ENCODE peak calls at places on chromosomes 12 and 14, in eight cellular contexts. G is tibial artery; A is HL-60; M is CD8-positive, alpha-beta T cell; P is heart left ventricle; W is neural progenitor cell; H is uterus; C is upper lobe of right lung. I is an unnamed sample.

GRCh38 chr12:48815281-48816110 is 2.8 kb upstream of the CACNB3 start:
- DNase-seq in W (peak), C (peak), P (peak), G (peak), M (no peak), A (peak), H (peak), I (peak)

GRCh38 chr12:68865399-68866154 is 57.6 kb downstream of the MDM2 start:
- DNase-seq in C (no peak), G (no peak), A (no peak), H (no peak), W (no peak), M (no peak), P (no peak), I (no peak)

GRCh38 chr12:40312982-40313576 is 88.3 kb downstream of the LRRK2 start:
- DNase-seq in G (no peak), A (peak), M (no peak), H (no peak), C (no peak), P (no peak), W (no peak), I (no peak)

GRCh38 chr12:106957617-106958016 is 1.9 kb downstream of the TMEM263 start:
- DNase-seq in A (no peak), C (no peak), G (no peak), P (no peak), W (no peak), H (no peak), M (no peak), I (no peak)

GRCh38 chr12:126191037-126191891 is 1126.0 kb downstream of the AACS start:
- DNase-seq in W (peak), C (no peak), H (no peak), G (no peak), M (no peak), P (no peak), A (no peak), I (no peak)

GRCh38 chr12:119334459-119335170 is at the start of gene CCDC60:
- DNase-seq in W (peak), P (no peak), A (no peak), C (peak), M (no peak), G (no peak), H (no peak), I (peak)

GRCh38 chr12:26319511-26319910 is 124.1 kb downstream of the SSPN start:
- DNase-seq in P (peak), M (no peak), H (peak), A (no peak), W (no peak), C (peak), G (peak), I (peak)

GRCh38 chr12:129083121-129083520 is 229.8 kb downstream of the GLT1D1 start:
- DNase-seq in W (no peak), A (no peak), M (no peak), G (no peak), C (no peak), H (no peak), P (no peak), I (no peak)

GRCh38 chr14:101177301-101178055 is 274.0 kb upstream of the RTL1 start:
- DNase-seq in W (no peak), M (no peak), C (peak), G (no peak), H (peak), A (no peak), P (no peak), I (no peak)

GRCh38 chr12:122356192-122356635 is 66.3 kb downstream of the CLIP1 start:
- DNase-seq in C (no peak), W (peak), M (peak), G (peak), A (peak), P (peak), H (peak), I (no peak)

GRCh38 chr12:93704625-93705024 is 27.4 kb downstream of the CRADD start:
- DNase-seq in A (no peak), P (no peak), M (no peak), W (no peak), G (no peak), C (no peak), H (no peak), I (no peak)

GRCh38 chr14:100824156-100824555 is 1.8 kb upstream of the MEG3 start:
- DNase-seq in G (peak), A (no peak), W (peak), H (peak), M (no peak), P (peak), C (no peak), I (no peak)

GRCh38 chr14:21902561-21903199 is 229.1 kb upstream of the OR4E1 start:
- DNase-seq in C (no peak), A (peak), M (peak), W (no peak), P (no peak), G (no peak), H (no peak), I (no peak)
- TF ChIP-seq CTCF in C (no peak), A (peak), M (peak), W (peak), P (no peak), G (no peak), H (no peak), I (no peak)

GRCh38 chr14:90693413-90693812 is 122.8 kb downstream of the TTC7B start:
- DNase-seq in C (no peak), M (no peak), P (no peak), A (no peak), G (no peak), H (no peak), W (no peak), I (no peak)
- H3K27ac ChIP-seq in C (no peak), M (no peak), P (no peak), A (no peak), G (no peak), H (no peak), W (no peak), I (no peak)

GRCh38 chr12:43579240-43579639 is 27.2 kb upstream of the ADAMTS20 start:
- DNase-seq in C (no peak), A (no peak), G (no peak), H (no peak), M (no peak), P (no peak), W (no peak), I (no peak)
- H3K4me3 ChIP-seq in C (no peak), A (no peak), G (no peak), H (no peak), M (no peak), P (no peak), W (no peak), I (no peak)

DNA sequence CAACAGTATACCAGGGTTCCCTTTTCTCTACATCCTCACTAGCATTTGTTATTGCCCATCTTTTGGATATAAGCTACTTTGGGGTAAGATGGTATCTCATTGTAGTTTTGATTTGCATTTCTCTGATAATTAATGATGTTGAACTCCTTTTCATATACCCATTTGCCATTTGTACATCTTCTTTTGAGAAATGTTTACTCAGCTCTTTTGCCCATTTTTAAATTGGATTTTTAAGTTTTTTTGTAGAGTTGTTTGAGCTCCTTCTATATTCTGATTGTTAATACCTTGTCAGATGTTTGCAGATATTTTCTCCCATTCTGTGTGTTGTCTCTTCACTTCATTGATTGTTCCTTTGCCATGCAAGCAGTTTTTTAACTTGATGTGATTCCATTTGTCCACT is 22.2 kb downstream of the ESR2 start:
- DNase-seq in W (no peak), M (no peak), A (no peak), P (no peak), C (no peak), G (no peak), H (no peak), I (no peak)
- TF ChIP-seq CTCF in W (no peak), M (no peak), A (no peak), P (no peak), C (no peak), G (no peak), H (no peak), I (no peak)

GRCh38 chr12:111720457-111720856 is 34.6 kb downstream of the ACAD10 start:
- DNase-seq in G (no peak), P (no peak), H (no peak), A (no peak), M (no peak), W (no peak), C (no peak), I (no peak)

GRCh38 chr12:111715242-111715641 is 29.4 kb downstream of the ACAD10 start:
- DNase-seq in M (no peak), A (no peak), C (no peak), W (no peak), H (no peak), G (no peak), P (peak), I (no peak)
- H3K27ac ChIP-seq in M (no peak), A (no peak), C (no peak), W (no peak), H (no peak), G (no peak), P (peak), I (no peak)

GRCh38 chr12:54411398-54412241 is 7.4 kb downstream of the ITGA5 start:
- DNase-seq in H (no peak), W (no peak), M (peak), G (peak), P (peak), C (peak), A (peak), I (peak)
- H3K4me3 ChIP-seq in H (no peak), W (no peak), M (peak), G (peak), P (no peak), C (peak), A (no peak), I (no peak)

DNA sequence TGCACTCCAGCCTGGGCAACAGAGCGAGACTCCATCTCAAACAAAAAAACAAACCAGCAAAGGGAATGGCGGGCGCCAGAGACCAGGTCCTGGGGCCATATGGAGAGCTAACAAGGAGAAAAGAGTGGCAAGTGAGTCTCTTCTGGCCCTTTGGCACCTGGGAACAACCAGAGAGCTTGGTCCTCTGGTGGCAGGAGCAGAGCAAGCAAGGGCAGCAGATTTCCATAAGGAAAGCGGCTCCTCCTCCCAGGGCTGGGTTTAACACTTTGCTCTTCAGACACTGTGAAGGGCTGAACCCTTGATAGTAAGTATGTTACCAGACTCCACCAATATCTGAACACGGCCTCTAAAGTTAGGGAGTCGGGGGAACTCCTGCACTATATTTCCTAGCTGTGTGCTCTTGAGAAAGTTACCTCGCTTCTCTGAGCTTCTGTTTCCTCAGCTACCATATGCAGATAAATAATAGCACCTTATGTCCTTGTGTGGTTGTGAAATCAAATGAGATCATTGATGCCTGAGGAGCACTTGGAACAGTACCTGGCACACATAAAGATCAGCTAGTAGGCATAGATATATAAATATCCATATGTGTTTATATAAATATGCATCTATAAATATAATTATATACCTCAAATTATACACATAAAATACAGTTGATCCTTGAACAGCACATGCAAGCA is 33.4 kb upstream of the PLEKHG6 start:
- DNase-seq in C (no peak), H (no peak), G (no peak), M (no peak), A (no peak), W (peak), P (no peak), I (peak)
- TF ChIP-seq CTCF in C (peak), H (no peak), G (no peak), M (no peak), A (no peak), W (no peak), P (no peak), I (peak)

GRCh38 chr14:90405755-90406154 is 8.9 kb downstream of the CALM1 start:
- DNase-seq in C (no peak), P (no peak), W (no peak), H (no peak), M (no peak), A (no peak), G (no peak), I (no peak)

GRCh38 chr14:90412058-90412457 is 15.2 kb downstream of the CALM1 start:
- DNase-seq in A (no peak), C (no peak), W (no peak), P (no peak), H (no peak), M (no peak), G (no peak), I (no peak)

GRCh38 chr14:90409209-90409730 is 12.4 kb downstream of the CALM1 start:
- DNase-seq in M (no peak), G (peak), A (no peak), C (no peak), P (peak), W (no peak), H (peak), I (no peak)

GRCh38 chr14:90406384-90406798 is 9.6 kb downstream of the CALM1 start:
- DNase-seq in A (no peak), C (no peak), M (no peak), W (no peak), G (no peak), P (no peak), H (no peak), I (no peak)

GRCh38 chr14:90408713-90409112 is 11.9 kb downstream of the CALM1 start:
- DNase-seq in M (no peak), G (no peak), P (no peak), C (no peak), A (no peak), W (no peak), H (no peak), I (no peak)
- H3K27ac ChIP-seq in M (no peak), G (peak), P (peak), C (peak), A (no peak), W (no peak), H (peak), I (peak)

GRCh38 chr14:104863923-104864266 is 1.2 kb upstream of the CEP170B start:
- DNase-seq in C (no peak), H (no peak), W (no peak), G (no peak), A (no peak), P (peak), M (no peak), I (no peak)
- H3K4me3 ChIP-seq in C (peak), H (no peak), W (peak), G (no peak), A (no peak), P (no peak), M (no peak), I (peak)